ENCODE peak calls at places on chromosome 14, in six cellular contexts. One of them, this sample, is unnamed.

GRCh38 chr14:29814153-29815057 is 113.2 kb downstream of the PRKD1 start:
- DNase-seq in ovary: peak
- DNase-seq in upper lobe of left lung: peak
- DNase-seq in AG04450: no peak
- DNase-seq in dorsolateral prefrontal cortex: peak
- DNase-seq in heart right ventricle: peak
- DNase-seq in this sample: no peak

GRCh38 chr14:33323979-33324378 is 385.3 kb downstream of the NPAS3 start:
- DNase-seq in heart right ventricle: no peak
- DNase-seq in upper lobe of left lung: no peak
- DNase-seq in dorsolateral prefrontal cortex: no peak
- DNase-seq in ovary: no peak
- DNase-seq in AG04450: no peak
- DNase-seq in this sample: no peak

GRCh38 chr14:54685286-54685845 is 118.4 kb downstream of the SAMD4A start:
- DNase-seq in upper lobe of left lung: no peak
- DNase-seq in heart right ventricle: no peak
- DNase-seq in AG04450: no peak
- DNase-seq in dorsolateral prefrontal cortex: no peak
- DNase-seq in ovary: no peak
- DNase-seq in this sample: no peak

GRCh38 chr14:46048127-46048526 is 603.5 kb downstream of the RPL10L start:
- DNase-seq in ovary: no peak
- DNase-seq in dorsolateral prefrontal cortex: no peak
- DNase-seq in upper lobe of left lung: no peak
- DNase-seq in AG04450: no peak
- DNase-seq in heart right ventricle: no peak
- DNase-seq in this sample: no peak

GRCh38 chr14:75279739-75280447 is 1.3 kb downstream of the FOS start:
- DNase-seq in ovary: peak
- DNase-seq in upper lobe of left lung: no peak
- DNase-seq in dorsolateral prefrontal cortex: no peak
- DNase-seq in heart right ventricle: no peak
- DNase-seq in AG04450: no peak
- DNase-seq in this sample: peak

GRCh38 chr14:101839236-101839635 is 77.7 kb downstream of the PPP2R5C start:
- DNase-seq in AG04450: no peak
- DNase-seq in dorsolateral prefrontal cortex: no peak
- DNase-seq in heart right ventricle: no peak
- DNase-seq in upper lobe of left lung: no peak
- DNase-seq in ovary: no peak
- DNase-seq in this sample: no peak

GRCh38 chr14:100213956-100214767 is 24.8 kb upstream of the YY1 start:
- DNase-seq in heart right ventricle: peak
- DNase-seq in AG04450: no peak
- DNase-seq in ovary: peak
- DNase-seq in dorsolateral prefrontal cortex: peak
- DNase-seq in upper lobe of left lung: peak
- DNase-seq in this sample: peak

GRCh38 chr14:35046751-35047536 is 872 bp downstream of the FAM177A1 start:
- DNase-seq in upper lobe of left lung: peak
- DNase-seq in ovary: no peak
- DNase-seq in heart right ventricle: no peak
- DNase-seq in dorsolateral prefrontal cortex: no peak
- DNase-seq in AG04450: no peak
- DNase-seq in this sample: no peak

GRCh38 chr14:102966256-102966655 is 43.8 kb downstream of the AMN start:
- DNase-seq in dorsolateral prefrontal cortex: no peak
- DNase-seq in ovary: no peak
- DNase-seq in heart right ventricle: no peak
- DNase-seq in upper lobe of left lung: no peak
- DNase-seq in AG04450: no peak
- DNase-seq in this sample: no peak

GRCh38 chr14:25118671-25119070 is 68.7 kb upstream of the STXBP6 start:
- DNase-seq in dorsolateral prefrontal cortex: no peak
- DNase-seq in ovary: no peak
- DNase-seq in upper lobe of left lung: no peak
- DNase-seq in AG04450: no peak
- DNase-seq in heart right ventricle: no peak
- DNase-seq in this sample: no peak

GRCh38 chr14:26398616-26399015 is 199.2 kb downstream of the NOVA1 start:
- DNase-seq in upper lobe of left lung: no peak
- DNase-seq in dorsolateral prefrontal cortex: no peak
- DNase-seq in ovary: no peak
- DNase-seq in AG04450: no peak
- DNase-seq in heart right ventricle: no peak
- DNase-seq in this sample: no peak

GRCh38 chr14:54189358-54190354 is 207.2 kb upstream of the CDKN3 start:
- DNase-seq in upper lobe of left lung: peak
- DNase-seq in dorsolateral prefrontal cortex: no peak
- DNase-seq in ovary: no peak
- DNase-seq in heart right ventricle: no peak
- DNase-seq in AG04450: no peak
- DNase-seq in this sample: no peak

GRCh38 chr14:102622262-102622885 is 29.9 kb downstream of the RCOR1 start:
- DNase-seq in AG04450: no peak
- DNase-seq in ovary: no peak
- DNase-seq in upper lobe of left lung: no peak
- DNase-seq in dorsolateral prefrontal cortex: no peak
- DNase-seq in heart right ventricle: no peak
- DNase-seq in this sample: no peak

GRCh38 chr14:102418853-102419240 is 56.1 kb downstream of the TECPR2 start:
- DNase-seq in heart right ventricle: no peak
- DNase-seq in upper lobe of left lung: no peak
- DNase-seq in AG04450: no peak
- DNase-seq in dorsolateral prefrontal cortex: peak
- DNase-seq in ovary: no peak
- DNase-seq in this sample: no peak

GRCh38 chr14:67557118-67557517 is 24.0 kb downstream of the PLEKHH1 start:
- DNase-seq in dorsolateral prefrontal cortex: no peak
- DNase-seq in ovary: no peak
- DNase-seq in heart right ventricle: no peak
- DNase-seq in AG04450: no peak
- DNase-seq in upper lobe of left lung: no peak
- DNase-seq in this sample: no peak

GRCh38 chr14:100592972-100593371 is 5.8 kb upstream of the BEGAIN start:
- DNase-seq in AG04450: no peak
- DNase-seq in ovary: no peak
- DNase-seq in upper lobe of left lung: no peak
- DNase-seq in dorsolateral prefrontal cortex: no peak
- DNase-seq in heart right ventricle: no peak
- DNase-seq in this sample: no peak

GRCh38 chr14:104367811-104368750 is 211.5 kb upstream of the C14orf180 start:
- DNase-seq in AG04450: no peak
- DNase-seq in ovary: no peak
- DNase-seq in upper lobe of left lung: no peak
- DNase-seq in dorsolateral prefrontal cortex: no peak
- DNase-seq in heart right ventricle: peak
- DNase-seq in this sample: no peak

GRCh38 chr14:59126714-59127436 is 61.6 kb upstream of the DAAM1 start:
- DNase-seq in heart right ventricle: no peak
- DNase-seq in ovary: no peak
- DNase-seq in upper lobe of left lung: no peak
- DNase-seq in dorsolateral prefrontal cortex: no peak
- DNase-seq in AG04450: no peak
- DNase-seq in this sample: no peak

GRCh38 chr14:59125156-59125555 is 63.3 kb upstream of the DAAM1 start:
- DNase-seq in AG04450: no peak
- DNase-seq in dorsolateral prefrontal cortex: no peak
- DNase-seq in upper lobe of left lung: no peak
- DNase-seq in ovary: no peak
- DNase-seq in heart right ventricle: no peak
- DNase-seq in this sample: no peak

GRCh38 chr14:59120931-59121330 is 67.5 kb upstream of the DAAM1 start:
- DNase-seq in upper lobe of left lung: no peak
- DNase-seq in ovary: no peak
- DNase-seq in dorsolateral prefrontal cortex: no peak
- DNase-seq in heart right ventricle: no peak
- DNase-seq in AG04450: no peak
- DNase-seq in this sample: no peak

GRCh38 chr14:59123526-59123925 is 64.9 kb upstream of the DAAM1 start:
- DNase-seq in ovary: no peak
- DNase-seq in AG04450: no peak
- DNase-seq in upper lobe of left lung: no peak
- DNase-seq in dorsolateral prefrontal cortex: no peak
- DNase-seq in heart right ventricle: no peak
- DNase-seq in this sample: no peak

DNA sequence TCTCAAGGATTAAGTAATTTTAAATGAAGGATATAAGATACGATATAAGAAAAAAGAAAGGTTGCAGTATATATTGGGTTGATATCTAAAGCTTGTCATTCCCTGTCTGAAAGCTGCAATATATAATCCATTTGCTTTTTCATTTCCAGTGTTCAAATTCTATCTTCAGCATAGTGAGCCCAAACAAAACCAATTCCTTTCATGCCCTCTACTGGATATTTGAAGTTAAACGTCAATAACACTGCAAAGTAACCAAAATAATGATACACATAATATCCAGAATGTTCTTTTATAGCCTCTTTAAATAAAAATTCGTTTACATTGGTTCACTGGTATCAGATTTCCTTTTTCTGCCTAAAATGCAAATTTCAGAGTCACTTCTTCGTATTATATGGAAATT is 64.5 kb upstream of the DAAM1 start:
- DNase-seq in upper lobe of left lung: no peak
- DNase-seq in AG04450: no peak
- DNase-seq in heart right ventricle: no peak
- DNase-seq in dorsolateral prefrontal cortex: no peak
- DNase-seq in ovary: no peak
- DNase-seq in this sample: no peak
- TF ChIP-seq CTCF in upper lobe of left lung: no peak
- TF ChIP-seq CTCF in AG04450: peak
- TF ChIP-seq CTCF in heart right ventricle: peak
- TF ChIP-seq CTCF in dorsolateral prefrontal cortex: peak
- TF ChIP-seq CTCF in ovary: no peak
- TF ChIP-seq CTCF in this sample: no peak

DNA sequence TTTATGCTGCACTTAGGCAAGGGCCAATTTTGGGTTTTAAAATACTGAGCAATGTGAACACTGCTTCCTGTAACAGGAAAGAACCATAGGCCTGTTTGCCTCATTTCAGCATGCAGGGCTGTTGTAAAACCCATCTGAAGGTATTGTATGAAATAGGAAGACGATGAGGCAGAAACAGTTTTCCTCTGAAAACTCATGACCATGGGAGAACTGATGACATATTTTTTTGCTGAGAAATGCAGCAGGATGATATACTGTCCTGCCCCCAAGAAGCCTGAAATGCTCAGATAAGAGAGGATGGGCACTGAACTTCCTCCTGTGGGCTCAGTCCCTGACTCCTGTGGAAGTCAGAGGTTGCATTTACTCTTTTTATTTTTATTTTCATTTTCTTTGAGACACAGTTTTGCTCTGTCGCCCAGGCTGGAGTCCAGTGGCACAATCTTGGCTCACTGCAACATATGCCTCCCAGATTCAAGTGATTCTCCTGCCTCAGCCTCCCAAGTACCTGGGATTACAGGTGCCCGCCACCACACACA is 17.4 kb downstream of the PYGL start:
- DNase-seq in AG04450: no peak
- DNase-seq in ovary: no peak
- DNase-seq in heart right ventricle: no peak
- DNase-seq in dorsolateral prefrontal cortex: no peak
- DNase-seq in upper lobe of left lung: no peak
- DNase-seq in this sample: no peak
- TF ChIP-seq CTCF in AG04450: no peak
- TF ChIP-seq CTCF in ovary: no peak
- TF ChIP-seq CTCF in heart right ventricle: no peak
- TF ChIP-seq CTCF in dorsolateral prefrontal cortex: no peak
- TF ChIP-seq CTCF in upper lobe of left lung: no peak
- TF ChIP-seq CTCF in this sample: no peak

GRCh38 chr14:20805485-20805884 is 2.8 kb upstream of the RNASE1 start:
- DNase-seq in heart right ventricle: no peak
- DNase-seq in ovary: no peak
- DNase-seq in upper lobe of left lung: no peak
- DNase-seq in AG04450: no peak
- DNase-seq in dorsolateral prefrontal cortex: no peak
- DNase-seq in this sample: no peak

GRCh38 chr14:20802341-20803084 is at the start of gene RNASE1:
- DNase-seq in upper lobe of left lung: peak
- DNase-seq in AG04450: no peak
- DNase-seq in ovary: peak
- DNase-seq in dorsolateral prefrontal cortex: peak
- DNase-seq in heart right ventricle: no peak
- DNase-seq in this sample: no peak

GRCh38 chr14:20799955-20800544 is 2.6 kb downstream of the RNASE1 start:
- DNase-seq in dorsolateral prefrontal cortex: no peak
- DNase-seq in upper lobe of left lung: peak
- DNase-seq in ovary: no peak
- DNase-seq in AG04450: no peak
- DNase-seq in heart right ventricle: peak
- DNase-seq in this sample: no peak

GRCh38 chr14:20801726-20802125 is 918 bp downstream of the RNASE1 start:
- DNase-seq in heart right ventricle: peak
- DNase-seq in ovary: peak
- DNase-seq in AG04450: no peak
- DNase-seq in upper lobe of left lung: peak
- DNase-seq in dorsolateral prefrontal cortex: no peak
- DNase-seq in this sample: no peak

DNA sequence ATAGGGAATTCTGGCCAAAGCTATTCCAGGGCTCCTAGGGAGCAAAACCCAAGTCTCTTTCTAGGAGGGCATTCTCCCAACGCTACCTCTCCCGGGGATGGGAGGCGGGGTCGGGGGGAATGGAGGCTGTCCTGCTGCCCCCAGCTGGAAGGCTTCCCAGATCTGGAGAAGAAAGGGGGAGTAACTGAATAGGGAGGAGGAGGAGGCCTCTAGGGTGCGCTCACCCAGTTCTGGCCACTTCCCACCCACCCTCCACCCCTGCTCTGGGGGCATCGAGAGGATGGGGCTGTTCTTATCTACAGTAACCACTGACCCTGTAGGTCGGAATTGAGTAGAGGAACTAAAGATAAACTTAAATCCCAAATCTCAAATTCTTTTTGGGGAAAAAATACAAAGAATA is 577 bp upstream of the RNASE1 start:
- DNase-seq in ovary: peak
- DNase-seq in upper lobe of left lung: no peak
- DNase-seq in heart right ventricle: no peak
- DNase-seq in dorsolateral prefrontal cortex: no peak
- DNase-seq in AG04450: no peak
- DNase-seq in this sample: no peak
- TF ChIP-seq CTCF in ovary: no peak
- TF ChIP-seq CTCF in upper lobe of left lung: no peak
- TF ChIP-seq CTCF in heart right ventricle: no peak
- TF ChIP-seq CTCF in dorsolateral prefrontal cortex: peak
- TF ChIP-seq CTCF in AG04450: no peak
- TF ChIP-seq CTCF in this sample: no peak

GRCh38 chr14:95173518-95173917 is 16.2 kb upstream of the DICER1 start:
- DNase-seq in heart right ventricle: no peak
- DNase-seq in ovary: no peak
- DNase-seq in dorsolateral prefrontal cortex: no peak
- DNase-seq in AG04450: no peak
- DNase-seq in upper lobe of left lung: no peak
- DNase-seq in this sample: no peak

GRCh38 chr14:95174184-95174804 is 17.0 kb upstream of the DICER1 start:
- DNase-seq in dorsolateral prefrontal cortex: no peak
- DNase-seq in AG04450: no peak
- DNase-seq in upper lobe of left lung: no peak
- DNase-seq in heart right ventricle: no peak
- DNase-seq in ovary: no peak
- DNase-seq in this sample: no peak
- TF ChIP-seq CTCF in dorsolateral prefrontal cortex: peak
- TF ChIP-seq CTCF in AG04450: no peak
- TF ChIP-seq CTCF in upper lobe of left lung: no peak
- TF ChIP-seq CTCF in heart right ventricle: peak
- TF ChIP-seq CTCF in ovary: no peak
- TF ChIP-seq CTCF in this sample: no peak

GRCh38 chr14:64566651-64567122 is 16.9 kb downstream of the PPP1R36 start:
- DNase-seq in upper lobe of left lung: no peak
- DNase-seq in AG04450: no peak
- DNase-seq in ovary: no peak
- DNase-seq in dorsolateral prefrontal cortex: no peak
- DNase-seq in heart right ventricle: no peak
- DNase-seq in this sample: no peak
- TF ChIP-seq CTCF in upper lobe of left lung: no peak
- TF ChIP-seq CTCF in AG04450: no peak
- TF ChIP-seq CTCF in ovary: no peak
- TF ChIP-seq CTCF in dorsolateral prefrontal cortex: no peak
- TF ChIP-seq CTCF in heart right ventricle: no peak
- TF ChIP-seq CTCF in this sample: no peak